ENCODE peak calls at places on chromosomes 1 and 21, in ten cellular contexts. U, E, J, N, G, D, I, H, W and L are unnamed samples.

GRCh38 chr1:22673486-22674409 is 20.7 kb downstream of the C1QB start:
- DNase-seq in N (peak), E (peak), W (peak), U (peak), J (no peak), I (no peak), G (peak), D (peak), H (peak), L (no peak)

GRCh38 chr21:17775431-17776126 is 43.6 kb downstream of the C21orf91 start:
- DNase-seq in H (no peak), N (no peak), W (no peak), I (no peak), J (no peak), G (no peak), E (no peak), D (no peak), U (no peak), L (no peak)

GRCh38 chr1:159980786-159981185 is 26.7 kb upstream of the SLAMF9 start:
- DNase-seq in D (no peak), H (no peak), W (no peak), G (no peak), I (no peak), N (no peak), E (no peak), J (no peak), U (no peak), L (no peak)

GRCh38 chr1:32765561-32766327 is 51.4 kb downstream of the YARS1 start:
- DNase-seq in E (no peak), G (no peak), D (no peak), H (no peak), J (no peak), I (no peak), U (no peak), W (no peak), N (no peak), L (no peak)

GRCh38 chr1:27616441-27616840 is 12.5 kb upstream of the AHDC1 start:
- DNase-seq in J (no peak), U (no peak), I (no peak), G (no peak), N (no peak), H (no peak), D (no peak), E (no peak), W (no peak), L (no peak)

GRCh38 chr21:46066843-46067331 is 31.0 kb upstream of the COL6A2 start:
- DNase-seq in J (no peak), G (no peak), E (no peak), N (no peak), U (no peak), H (no peak), W (no peak), D (peak), I (peak), L (peak)

GRCh38 chr21:33021667-33022066 is 4.1 kb upstream of the OLIG2 start:
- DNase-seq in U (no peak), H (no peak), N (no peak), D (no peak), E (no peak), J (no peak), I (no peak), G (no peak), W (no peak), L (peak)

GRCh38 chr1:99816656-99817055 is 33.5 kb upstream of the AGL start:
- DNase-seq in H (no peak), G (no peak), W (no peak), D (no peak), I (no peak), E (no peak), J (no peak), N (no peak), U (no peak), L (no peak)

GRCh38 chr1:42168397-42168682 is 3.8 kb upstream of the GUCA2A start:
- DNase-seq in W (no peak), J (no peak), G (no peak), H (peak), N (no peak), E (no peak), D (no peak), U (no peak), I (no peak), L (no peak)

GRCh38 chr1:208510192-208510952 is 266.2 kb upstream of the PLXNA2 start:
- DNase-seq in U (no peak), I (no peak), E (no peak), D (no peak), J (no peak), W (no peak), N (no peak), H (no peak), G (no peak), L (no peak)

GRCh38 chr1:58983159-58983558 is 199.3 kb upstream of the JUN start:
- DNase-seq in U (no peak), G (no peak), W (no peak), D (no peak), I (no peak), E (no peak), N (no peak), H (no peak), J (no peak), L (no peak)

GRCh38 chr1:231603598-231604275 is 22.9 kb upstream of the DISC1 start:
- DNase-seq in J (peak), E (peak), U (peak), N (peak), G (peak), H (peak), W (peak), I (peak), D (peak), L (no peak)

GRCh38 chr1:109266965-109267364 is 16.0 kb downstream of the PSRC1 start:
- DNase-seq in D (no peak), G (no peak), U (no peak), I (no peak), E (no peak), N (no peak), J (no peak), H (peak), W (no peak), L (no peak)

GRCh38 chr1:115068780-115069179 is 20.5 kb downstream of the TSPAN2 start:
- DNase-seq in W (no peak), J (peak), H (no peak), U (no peak), N (peak), I (no peak), G (no peak), E (no peak), D (peak), L (no peak)

GRCh38 chr1:220012259-220012658 is 34.0 kb downstream of the EPRS1 start:
- DNase-seq in W (no peak), H (no peak), G (peak), I (no peak), J (no peak), D (no peak), E (no peak), U (no peak), N (no peak), L (no peak)

GRCh38 chr21:43824250-43824882 is 35.0 kb downstream of the RRP1 start:
- DNase-seq in H (no peak), I (no peak), E (peak), N (no peak), D (no peak), J (no peak), U (no peak), G (no peak), W (no peak), L (no peak)

GRCh38 chr1:180353930-180354329 is 123.9 kb downstream of the LHX4 start:
- DNase-seq in U (no peak), E (no peak), H (no peak), N (no peak), I (no peak), G (no peak), W (no peak), J (no peak), D (no peak), L (no peak)

GRCh38 chr1:39960461-39960958 is 5.6 kb downstream of the MFSD2A start:
- DNase-seq in I (no peak), H (peak), N (peak), D (peak), J (peak), U (no peak), G (no peak), W (peak), E (no peak), L (peak)

GRCh38 chr1:160752926-160753325 is 13.9 kb downstream of the SLAMF7 start:
- DNase-seq in E (no peak), I (no peak), H (no peak), W (no peak), U (no peak), N (no peak), G (no peak), J (no peak), D (no peak), L (no peak)

GRCh38 chr1:1858382-1859086 is 32.4 kb downstream of the GNB1 start:
- DNase-seq in N (peak), D (peak), J (peak), G (peak), H (peak), E (peak), I (peak), W (peak), U (peak), L (peak)
- H3K4me3 ChIP-seq in N (no peak), D (no peak), J (no peak), G (no peak), H (no peak), E (peak), I (no peak), W (no peak), U (no peak), L (no peak)

GRCh38 chr1:43358121-43358745 is 548 bp upstream of the CDC20 start:
- DNase-seq in H (peak), D (no peak), E (peak), I (no peak), W (peak), G (peak), U (no peak), N (peak), J (no peak), L (no peak)

GRCh38 chr1:43360616-43361015 is 1.8 kb downstream of the CDC20 start:
- DNase-seq in U (no peak), G (no peak), D (no peak), I (no peak), J (no peak), N (no peak), E (no peak), W (no peak), H (no peak), L (no peak)

GRCh38 chr1:43357251-43357650 is 1.5 kb upstream of the CDC20 start:
- DNase-seq in J (no peak), G (no peak), W (no peak), H (no peak), I (no peak), D (no peak), N (no peak), E (no peak), U (no peak), L (no peak)

GRCh38 chr1:43359696-43360095 is 915 bp downstream of the CDC20 start:
- DNase-seq in E (no peak), U (no peak), H (peak), J (no peak), N (no peak), I (no peak), W (no peak), D (no peak), G (no peak), L (no peak)

GRCh38 chr1:43358746-43359693 is at the start of gene CDC20:
- DNase-seq in E (peak), U (peak), N (peak), J (peak), W (peak), H (peak), G (peak), D (peak), I (peak), L (peak)
- TF ChIP-seq POLR2A in E (peak), U (no peak), N (peak), J (peak), W (peak), H (peak), G (no peak), D (no peak), I (no peak), L (no peak)

GRCh38 chr1:85911742-85912141 is 203.5 kb upstream of the ZNHIT6 start:
- DNase-seq in H (no peak), N (no peak), E (peak), U (no peak), J (no peak), I (no peak), G (peak), D (no peak), W (no peak), L (no peak)
- TF ChIP-seq CTCF in H (peak), N (no peak), E (peak), U (no peak), J (no peak), I (no peak), G (peak), D (no peak), W (no peak), L (no peak)

GRCh38 chr1:186623547-186623946 is 56.7 kb downstream of the PTGS2 start:
- DNase-seq in G (no peak), W (no peak), N (no peak), D (no peak), H (peak), E (no peak), U (no peak), J (no peak), I (no peak), L (no peak)
- H3K4me3 ChIP-seq in G (no peak), W (no peak), N (no peak), D (no peak), H (no peak), E (no peak), U (no peak), J (no peak), I (no peak), L (no peak)